ENCODE peak calls at places on chromosome 21, in four cellular contexts. M is EL; I is activated effector memory CD4-positive, alpha-beta T cell treated with anti-CD3 and anti-CD28 coated beads, Interleukin-2, amount 50 U/mL, for 16 hours; G is anterior cingulate cortex. U is an unnamed sample.

GRCh38 chr21:31665397-31665796 is 5.9 kb downstream of the SOD1 start:
- DNase-seq in M (peak), I (peak), G (peak), U (no peak)

GRCh38 chr21:34822957-34823356 is 154.2 kb downstream of the CLIC6 start:
- DNase-seq in M (peak), G (no peak), I (no peak), U (no peak)

GRCh38 chr21:38042246-38042645 is 126.0 kb upstream of the KCNJ6 start:
- DNase-seq in G (no peak), I (no peak), M (no peak), U (no peak)

GRCh38 chr21:26470361-26471115 is 102.5 kb downstream of the CYYR1 start:
- DNase-seq in M (no peak), I (no peak), G (no peak), U (no peak)

GRCh38 chr21:21813934-21814333 is 815.7 kb downstream of the NCAM2 start:
- DNase-seq in I (no peak), M (no peak), G (no peak), U (no peak)

GRCh38 chr21:42002421-42002958 is 7.7 kb downstream of the ZBTB21 start:
- DNase-seq in M (peak), G (peak), I (peak), U (no peak)

GRCh38 chr21:31173881-31174555 is 135.7 kb upstream of the KRTAP19-8 start:
- DNase-seq in M (peak), I (peak), G (peak), U (peak)

GRCh38 chr21:28421716-28422480 is 570.8 kb downstream of the LTN1 start:
- DNase-seq in M (peak), I (no peak), G (no peak), U (no peak)

GRCh38 chr21:37198989-37199924 is 67.9 kb downstream of the VPS26C start:
- DNase-seq in G (no peak), I (no peak), M (peak), U (no peak)

GRCh38 chr21:23887709-23888303 is 1719.5 kb downstream of the MRPL39 start:
- DNase-seq in M (no peak), G (no peak), I (peak), U (no peak)

GRCh38 chr21:15241997-15242767 is 177.4 kb upstream of the NRIP1 start:
- DNase-seq in G (no peak), I (no peak), M (no peak), U (no peak)

GRCh38 chr21:26966360-26966977 is 419 bp downstream of the ADAMTS5 start:
- DNase-seq in M (peak), I (no peak), G (no peak), U (no peak)

GRCh38 chr21:22138297-22139016 is 1140.2 kb downstream of the NCAM2 start:
- DNase-seq in I (no peak), M (no peak), G (no peak), U (no peak)

GRCh38 chr21:44527156-44527982 is 12.6 kb downstream of the KRTAP10-1 start:
- DNase-seq in M (no peak), I (peak), G (no peak), U (no peak)

GRCh38 chr21:18545908-18546307 is 142.3 kb upstream of the TMPRSS15 start:
- DNase-seq in I (no peak), M (no peak), G (no peak), U (no peak)

GRCh38 chr21:21688877-21689276 is 690.7 kb downstream of the NCAM2 start:
- DNase-seq in M (peak), G (no peak), I (no peak), U (no peak)

GRCh38 chr21:38819719-38820147 is 14.0 kb downstream of the ETS2 start:
- DNase-seq in G (no peak), I (no peak), M (peak), U (peak)

GRCh38 chr21:42721341-42721824 is 68.0 kb downstream of the PDE9A start:
- DNase-seq in G (no peak), I (no peak), M (no peak), U (no peak)

GRCh38 chr21:41766883-41767605 is at the start of gene RIPK4:
- DNase-seq in I (peak), G (no peak), M (peak), U (no peak)

GRCh38 chr21:14403681-14404318 is 20.9 kb upstream of the HSPA13 start:
- DNase-seq in G (no peak), M (peak), I (no peak), U (no peak)

GRCh38 chr21:41768371-41769042 is 1.7 kb upstream of the RIPK4 start:
- DNase-seq in M (peak), G (no peak), I (peak), U (no peak)

GRCh38 chr21:37460196-37460595 is 93.6 kb downstream of the DYRK1A start:
- DNase-seq in G (no peak), I (no peak), M (no peak), U (no peak)

GRCh38 chr21:33230518-33231324 is 983 bp downstream of the IFNAR2 start:
- DNase-seq in G (peak), M (peak), I (peak), U (peak)

GRCh38 chr21:36613554-36613953 is 85.4 kb upstream of the SIM2 start:
- DNase-seq in G (no peak), I (no peak), M (no peak), U (no peak)

GRCh38 chr21:44975720-44976555 is 36.1 kb downstream of the SLX9 start:
- DNase-seq in M (no peak), I (no peak), G (no peak), U (no peak)

GRCh38 chr21:36113647-36114428 is 21.0 kb upstream of the CBR3 start:
- DNase-seq in G (no peak), M (no peak), I (peak), U (no peak)

GRCh38 chr21:35423694-35424093 is 374.6 kb upstream of the RUNX1 start:
- DNase-seq in M (no peak), I (no peak), G (no peak), U (no peak)

GRCh38 chr21:38958940-38959685 is 153.4 kb downstream of the ETS2 start:
- DNase-seq in I (no peak), M (peak), G (no peak), U (no peak)

U was measured in osteocyte.